ENCODE peak calls at places on chromosomes 1 and 21, in nine cellular contexts. A is GM04504; O is AG08395; D is cardiac fibroblast; Q is effector CD4-positive, alpha-beta T cell; Y is GM06990; P is stimulated activated CD8-positive, alpha-beta memory T cell treated with anti-CD3 and anti-CD28 coated beads, Interleukin-2, amount 100 ng/mL, for 1 hour; J is NCI-H1048; H is T-helper 2 cell. L is an unnamed sample.

GRCh38 chr1:149844096-149844495 is 55.3 kb upstream of the BOLA1 start:
- DNase-seq in D (no peak), Y (no peak), A (no peak), J (no peak), P (no peak), Q (no peak), O (peak; percentile 7), H (peak; percentile 77), L (no peak)

GRCh38 chr21:33901421-33902288 is 13.9 kb downstream of the ATP5PO start:
- DNase-seq in A (peak; percentile 46), Y (no peak), Q (no peak), O (peak; percentile 55), D (peak; percentile 82), J (no peak), P (no peak), H (peak; percentile 51), L (no peak)

GRCh38 chr1:60044881-60045280 is 28.7 kb downstream of the C1orf87 start:
- DNase-seq in H (no peak), J (no peak), Q (no peak), D (no peak), O (peak; percentile 13), A (no peak), P (no peak), Y (no peak), L (no peak)

GRCh38 chr1:168236836-168237611 is 11.2 kb downstream of the SFT2D2 start:
- DNase-seq in J (no peak), A (no peak), H (peak; percentile 93), O (no peak), P (no peak), Y (no peak), Q (no peak), D (peak; percentile 32), L (no peak)

GRCh38 chr21:45551816-45552695 is 9.8 kb upstream of the SLC19A1 start:
- DNase-seq in D (no peak), H (no peak), Y (no peak), P (no peak), Q (no peak), A (no peak), J (no peak), O (no peak), L (no peak)

GRCh38 chr1:34511802-34512201 is 243.0 kb upstream of the GJB5 start:
- DNase-seq in J (no peak), H (no peak), A (no peak), D (no peak), P (no peak), O (no peak), Y (no peak), Q (no peak), L (no peak)

GRCh38 chr21:38761531-38761930 is 44.2 kb upstream of the ETS2 start:
- DNase-seq in P (no peak), Q (no peak), O (no peak), J (no peak), D (peak; percentile 43), A (no peak), H (no peak), Y (no peak), L (no peak)

GRCh38 chr1:62175568-62176179 is 19.0 kb upstream of the L1TD1 start:
- DNase-seq in A (peak; percentile 28), H (peak; percentile 48), J (no peak), O (peak; percentile 54), D (peak; percentile 61), Q (peak; percentile 6), P (peak; percentile 1), Y (no peak), L (no peak)

GRCh38 chr1:54302951-54303843 is 103.0 kb downstream of the SSBP3 start:
- DNase-seq in J (no peak), P (no peak), Q (no peak), H (no peak), Y (no peak), D (no peak), A (no peak), O (no peak), L (no peak)

GRCh38 chr1:202130275-202130646 is 7.5 kb downstream of the GPR37L1 start:
- DNase-seq in Q (no peak), J (no peak), P (no peak), Y (no peak), D (no peak), H (no peak), A (no peak), O (no peak), L (no peak)

GRCh38 chr1:182279724-182280506 is 111.7 kb downstream of the GLUL start:
- DNase-seq in J (no peak), Q (no peak), A (no peak), Y (no peak), D (no peak), O (peak; percentile 20), H (no peak), P (no peak), L (no peak)

GRCh38 chr1:59414406-59415133 is 117.7 kb downstream of the FGGY start:
- DNase-seq in P (no peak), Q (no peak), H (no peak), Y (no peak), A (peak; percentile 66), D (peak; percentile 62), O (peak; percentile 81), J (no peak), L (no peak)

GRCh38 chr1:41678141-41678878 is 193.8 kb upstream of the EDN2 start:
- DNase-seq in J (no peak), Y (peak; percentile 56), D (peak; percentile 57), A (no peak), O (no peak), H (peak; percentile 61), Q (no peak), P (no peak), L (no peak)

GRCh38 chr1:21931171-21932093 is 5.7 kb downstream of the HSPG2 start:
- DNase-seq in J (no peak), P (no peak), D (peak; percentile 96), H (no peak), Y (no peak), Q (no peak), A (peak; percentile 88), O (peak; percentile 81), L (no peak)

GRCh38 chr1:96772972-96773371 is 51.4 kb downstream of the PTBP2 start:
- DNase-seq in D (no peak), Y (no peak), H (no peak), Q (no peak), O (no peak), P (no peak), J (no peak), A (no peak), L (no peak)

GRCh38 chr1:52348704-52349301 is 17.2 kb downstream of the CC2D1B start:
- DNase-seq in P (no peak), J (no peak), A (peak; percentile 15), O (peak; percentile 49), H (no peak), Q (no peak), Y (no peak), D (peak; percentile 53), L (no peak)

GRCh38 chr1:27473755-27474154 is 16.2 kb downstream of the WASF2 start:
- DNase-seq in J (no peak), Q (no peak), P (no peak), A (no peak), O (no peak), H (no peak), Y (no peak), D (no peak), L (no peak)

GRCh38 chr1:232950197-232950918 is at the start of gene NTPCR:
- DNase-seq in J (peak; percentile 97), A (peak; percentile 82), Y (peak; percentile 94), P (peak; percentile 92), H (peak; percentile 91), O (peak; percentile 100), D (peak; percentile 95), Q (peak; percentile 91), L (peak; percentile 81)

GRCh38 chr1:197083474-197083873 is 16.4 kb upstream of the F13B start:
- DNase-seq in O (no peak), Y (no peak), D (no peak), A (no peak), Q (no peak), P (no peak), J (no peak), H (no peak), L (no peak)

L was measured in T-helper 22 cell.